ENCODE peak calls at places on chromosomes 2 and 18, in seven cellular contexts. M, H, C, A, E, R and V are unnamed samples.

GRCh38 chr2:240876475-240877251 is 8.0 kb downstream of the AGXT start:
- DNase-seq in M (no peak), H (no peak), C (no peak), A (no peak), E (no peak), R (peak; percentile 14), V (no peak)

GRCh38 chr2:43083278-43083677 is 143.1 kb downstream of the ZFP36L2 start:
- DNase-seq in M (peak; percentile 59), H (no peak), C (no peak), A (no peak), E (no peak), R (peak; percentile 59), V (no peak)

GRCh38 chr2:47344890-47345583 is 57.9 kb upstream of the MSH2 start:
- DNase-seq in M (peak; percentile 54), H (peak; percentile 88), C (no peak), A (peak; percentile 93), E (no peak), R (peak; percentile 63), V (no peak)

GRCh38 chr2:34105015-34105767 is 506.1 kb upstream of the FAM98A start:
- DNase-seq in M (peak; percentile 41), H (no peak), C (no peak), A (no peak), E (no peak), R (no peak), V (no peak)

GRCh38 chr2:174748948-174749347 is 15.3 kb downstream of the CHRNA1 start:
- DNase-seq in M (peak; percentile 46), H (peak; percentile 72), C (peak; percentile 45), A (peak; percentile 73), E (peak; percentile 71), R (peak; percentile 24), V (peak; percentile 62)

GRCh38 chr18:3481696-3482210 is 31.8 kb downstream of the TGIF1 start:
- DNase-seq in M (peak; percentile 16), H (peak; percentile 2), C (no peak), A (peak; percentile 75), E (peak; percentile 29), R (no peak), V (no peak)

GRCh38 chr2:202025816-202026215 is 7.8 kb upstream of the FZD7 start:
- DNase-seq in M (no peak), H (no peak), C (no peak), A (no peak), E (no peak), R (no peak), V (no peak)

GRCh38 chr2:32647180-32647651 is 19.4 kb downstream of the TTC27 start:
- DNase-seq in M (peak; percentile 77), H (no peak), C (no peak), A (no peak), E (no peak), R (no peak), V (no peak)

GRCh38 chr2:26442707-26443106 is 35.2 kb downstream of the OTOF start:
- DNase-seq in M (no peak), H (no peak), C (no peak), A (no peak), E (no peak), R (no peak), V (no peak)

GRCh38 chr2:42801388-42801787 is 9.0 kb upstream of the HAAO start:
- DNase-seq in M (peak; percentile 52), H (no peak), C (no peak), A (no peak), E (no peak), R (no peak), V (no peak)

GRCh38 chr2:9024575-9024974 is 21.1 kb upstream of the MBOAT2 start:
- DNase-seq in M (no peak), H (no peak), C (no peak), A (no peak), E (no peak), R (no peak), V (no peak)